ENCODE peak calls at places on chromosomes 16 and 17, in six cellular contexts. P, O, H, V, L and Y are unnamed samples.

GRCh38 chr17:2855063-2855600 is 58.9 kb downstream of the RAP1GAP2 start:
- DNase-seq in P (no peak), O (no peak), H (no peak), V (no peak), L (peak; percentile 34), Y (no peak)

GRCh38 chr17:3879181-3879580 is 13.7 kb downstream of the CAMKK1 start:
- DNase-seq in P (no peak), O (peak; percentile 70), H (peak; percentile 99), V (no peak), L (peak; percentile 73), Y (no peak)

GRCh38 chr16:56558024-56558747 is 6.7 kb upstream of the MT4 start:
- DNase-seq in P (no peak), O (no peak), H (no peak), V (no peak), L (peak; percentile 75), Y (no peak)

GRCh38 chr16:50306287-50306686 is 39.9 kb downstream of the ADCY7 start:
- DNase-seq in P (no peak), O (no peak), H (no peak), V (no peak), L (no peak), Y (peak; percentile 61)

GRCh38 chr17:48633266-48633816 is 7.2 kb upstream of the HOXB9 start:
- DNase-seq in P (no peak), O (no peak), H (no peak), V (no peak), L (no peak), Y (peak; percentile 56)

GRCh38 chr16:19696312-19696711 is 21.7 kb downstream of the KNOP1 start:
- DNase-seq in P (peak; percentile 75), O (peak; percentile 86), H (no peak), V (peak; percentile 85), L (peak; percentile 88), Y (peak; percentile 87)

GRCh38 chr17:77560841-77561240 is 397.7 kb upstream of the TNRC6C start:
- DNase-seq in P (no peak), O (no peak), H (no peak), V (no peak), L (no peak), Y (no peak)

GRCh38 chr17:19338031-19338990 is 24.2 kb downstream of the B9D1 start:
- DNase-seq in P (peak; percentile 75), O (peak; percentile 76), H (peak; percentile 68), V (peak; percentile 69), L (peak; percentile 13), Y (peak; percentile 71)

GRCh38 chr16:4288148-4288921 is 15.5 kb upstream of the TFAP4 start:
- DNase-seq in P (peak; percentile 70), O (peak; percentile 81), H (peak; percentile 83), V (peak; percentile 82), L (peak; percentile 82), Y (peak; percentile 77)

GRCh38 chr16:68644303-68644702 is 807 bp upstream of the CDH3 start:
- DNase-seq in P (no peak), O (no peak), H (no peak), V (no peak), L (no peak), Y (no peak)
- H3K4me3 ChIP-seq in P (peak overlapping the region; percentile 66), O (no peak overlapping the region), H (no peak overlapping the region), V (no peak overlapping the region), L (no peak overlapping the region), Y (no peak overlapping the region)

GRCh38 chr16:75762746-75763145 is 36.5 kb upstream of the CPHXL start:
- DNase-seq in P (no peak), O (no peak), H (no peak), V (no peak), L (no peak), Y (no peak)
- H3K27ac ChIP-seq in P (no peak overlapping the region), O (no peak overlapping the region), H (no peak overlapping the region), V (no peak overlapping the region), L (no peak overlapping the region), Y (no peak overlapping the region)

DNA sequence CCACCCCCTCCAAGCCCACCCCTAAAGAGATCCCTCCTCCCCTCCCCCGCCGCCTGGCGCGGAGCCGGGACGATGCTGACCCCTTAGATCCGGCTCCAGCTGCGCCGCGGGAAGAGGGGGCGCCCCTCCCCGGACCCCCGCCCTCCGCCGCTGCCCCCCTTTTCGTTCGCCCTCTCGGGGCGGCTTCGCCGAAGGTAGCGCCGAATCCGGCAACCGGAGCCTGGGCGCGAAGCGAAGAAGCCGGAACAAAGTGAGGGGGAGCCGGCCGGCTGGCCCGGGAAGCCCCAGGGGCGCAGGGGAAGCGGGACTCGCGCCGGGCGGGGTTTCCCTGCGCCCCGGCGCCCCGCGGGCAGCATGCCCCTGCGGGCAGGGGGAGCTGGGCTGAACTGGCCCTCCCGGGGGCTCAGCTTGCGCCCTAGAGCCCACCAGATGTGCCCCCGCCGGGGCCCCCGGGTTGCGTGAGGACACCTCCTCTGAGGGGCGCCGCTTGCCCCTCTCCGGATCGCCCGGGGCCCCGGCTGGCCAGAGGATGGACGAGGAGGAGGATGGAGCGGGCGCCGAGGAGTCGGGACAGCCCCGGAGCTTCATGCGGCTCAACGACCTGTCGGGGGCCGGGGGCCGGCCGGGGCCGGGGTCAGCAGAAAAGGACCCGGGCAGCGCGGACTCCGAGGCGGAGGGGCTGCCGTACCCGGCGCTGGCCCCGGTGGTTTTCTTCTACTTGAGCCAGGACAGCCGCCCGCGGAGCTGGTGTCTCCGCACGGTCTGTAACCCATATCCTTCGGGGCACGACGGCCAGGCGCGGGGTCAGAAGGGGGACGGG is 626 bp downstream of the CACNA1G start:
- DNase-seq in P (no peak), O (no peak), H (no peak), V (peak; percentile 26), L (no peak), Y (no peak)
- H3K4me3 ChIP-seq in P (peak overlapping the region; percentile 37), O (peak overlapping the region; percentile 60), H (peak overlapping the region; percentile 78), V (peak overlapping the region; percentile 73), L (peak overlapping the region; percentile 19), Y (peak overlapping the region; percentile 41)

GRCh38 chr17:29582254-29582765 is 7.1 kb downstream of the GIT1 start:
- DNase-seq in P (no peak), O (peak; percentile 20), H (no peak), V (no peak), L (no peak), Y (no peak)

GRCh38 chr17:29585080-29585751 is 4.2 kb downstream of the GIT1 start:
- DNase-seq in P (no peak), O (peak; percentile 58), H (no peak), V (no peak), L (no peak), Y (peak; percentile 76)

GRCh38 chr17:29583324-29584248 is 5.9 kb downstream of the GIT1 start:
- DNase-seq in P (no peak), O (peak; percentile 29), H (no peak), V (no peak), L (no peak), Y (no peak)

GRCh38 chr17:29582767-29583166 is 6.7 kb downstream of the GIT1 start:
- DNase-seq in P (no peak), O (peak; percentile 18), H (no peak), V (no peak), L (no peak), Y (no peak)

DNA sequence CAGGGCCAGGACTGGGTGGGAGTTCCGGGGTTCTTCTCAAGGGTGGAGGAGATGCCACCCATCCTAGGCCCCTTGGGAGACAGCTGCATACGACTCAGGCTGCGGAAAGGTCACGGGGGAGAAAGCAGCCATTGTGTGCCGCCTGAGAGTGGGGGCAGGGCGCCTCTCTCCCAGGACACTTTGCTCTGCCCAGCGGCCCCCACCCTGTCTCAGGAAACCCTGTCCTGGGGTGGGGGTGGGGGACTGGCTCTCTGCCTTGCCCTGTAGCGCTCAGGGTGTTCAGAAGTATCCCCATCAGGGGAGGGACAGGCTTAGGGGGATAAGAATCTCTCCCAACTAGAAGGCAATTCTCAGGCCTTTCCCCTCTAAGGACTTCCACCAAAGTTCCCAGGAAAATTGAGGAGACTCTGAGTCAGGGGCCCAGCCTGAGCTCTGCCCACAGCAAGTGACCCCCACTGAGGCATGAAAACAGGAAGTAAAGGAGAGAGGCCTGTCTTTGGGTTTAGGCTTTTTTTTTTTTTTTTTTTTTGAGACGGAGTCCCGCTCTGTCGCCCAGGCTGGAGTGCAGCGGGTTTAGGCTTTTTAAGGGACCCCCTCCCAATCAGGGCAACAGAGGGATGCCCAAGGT is 4.9 kb downstream of the GIT1 start:
- DNase-seq in P (no peak), O (peak; percentile 63), H (no peak), V (no peak), L (no peak), Y (no peak)
- H3K27ac ChIP-seq in P (no peak overlapping the region), O (peak overlapping the region; percentile 93), H (no peak overlapping the region), V (peak overlapping the region; percentile 30), L (no peak overlapping the region), Y (no peak overlapping the region)

DNA sequence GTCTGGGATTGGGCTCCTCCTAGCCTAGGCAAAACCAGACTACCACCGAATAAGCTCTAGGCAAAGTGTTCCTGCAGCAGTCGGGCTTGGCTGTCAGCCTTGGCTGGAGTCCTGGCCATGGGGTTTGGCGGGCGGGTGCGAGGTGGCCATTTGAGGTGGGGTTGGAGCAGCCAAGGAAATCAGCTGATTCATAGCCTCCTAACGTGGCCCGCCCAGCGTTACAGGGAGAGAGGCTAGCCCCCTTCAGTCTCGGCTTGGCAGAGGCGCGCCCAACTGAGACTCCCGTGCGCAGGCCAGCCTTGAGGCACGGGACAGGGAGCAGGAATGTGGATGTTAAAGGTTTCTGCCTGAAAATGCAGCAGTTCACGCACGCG is 1.9 kb downstream of the PMP22 start:
- DNase-seq in P (peak; percentile 12), O (peak; percentile 96), H (no peak), V (no peak), L (peak; percentile 73), Y (peak; percentile 95)
- H3K4me3 ChIP-seq in P (peak overlapping the region; percentile 42), O (peak overlapping the region; percentile 91), H (peak overlapping the region; percentile 42), V (no peak overlapping the region), L (peak overlapping the region; percentile 76), Y (peak overlapping the region; percentile 55)

GRCh38 chr16:88914750-88915368 is 48.4 kb upstream of the PABPN1L start:
- DNase-seq in P (no peak), O (peak; percentile 69), H (no peak), V (no peak), L (peak; percentile 25), Y (no peak)
- H3K27ac ChIP-seq in P (no peak overlapping the region), O (no peak overlapping the region), H (no peak overlapping the region), V (no peak overlapping the region), L (no peak overlapping the region), Y (no peak overlapping the region)

GRCh38 chr17:74427763-74428153 is 4.1 kb upstream of the GPRC5C start:
- DNase-seq in P (no peak), O (no peak), H (no peak), V (no peak), L (no peak), Y (no peak)
- H3K4me3 ChIP-seq in P (no peak overlapping the region), O (no peak overlapping the region), H (no peak overlapping the region), V (no peak overlapping the region), L (no peak overlapping the region), Y (no peak overlapping the region)

GRCh38 chr16:82655315-82655714 is 28.5 kb downstream of the CDH13 start:
- DNase-seq in P (no peak), O (no peak), H (no peak), V (peak; percentile 77), L (peak; percentile 94), Y (no peak)

GRCh38 chr16:82658796-82659195 is 32.0 kb downstream of the CDH13 start:
- DNase-seq in P (no peak), O (no peak), H (no peak), V (no peak), L (peak; percentile 61), Y (no peak)

GRCh38 chr16:82657786-82658185 is 31.0 kb downstream of the CDH13 start:
- DNase-seq in P (no peak), O (no peak), H (no peak), V (no peak), L (no peak), Y (no peak)

GRCh38 chr16:82655720-82656500 is 29.1 kb downstream of the CDH13 start:
- DNase-seq in P (no peak), O (no peak), H (no peak), V (no peak), L (no peak), Y (no peak)

GRCh38 chr16:82657239-82657638 is 30.5 kb downstream of the CDH13 start:
- DNase-seq in P (no peak), O (no peak), H (no peak), V (no peak), L (peak; percentile 79), Y (no peak)
- H3K27ac ChIP-seq in P (no peak overlapping the region), O (no peak overlapping the region), H (no peak overlapping the region), V (no peak overlapping the region), L (no peak overlapping the region), Y (no peak overlapping the region)